ENCODE peak calls at places on chromosomes 3 and 15, in six cellular contexts. O, Z, K, E, X and G are unnamed samples.
A peak's percentile ranks its signal among the peaks of the same experiment; 100 is the strongest.

GRCh38 chr3:134242649-134243637 is 7.7 kb downstream of the RYK start:
- DNase-seq in O (peak; percentile 92), Z (no peak), K (no peak), E (no peak), X (peak; percentile 90), G (peak; percentile 85)

GRCh38 chr3:168095611-168096209 is at the start of gene GOLIM4:
- DNase-seq in O (peak; percentile 98), Z (peak; percentile 96), K (peak; percentile 80), E (no peak), X (peak; percentile 99), G (peak; percentile 97)

GRCh38 chr3:15327941-15328340 is 4.4 kb downstream of the SH3BP5 start:
- DNase-seq in O (no peak), Z (no peak), K (no peak), E (peak; percentile 81), X (peak; percentile 16), G (peak; percentile 94)

GRCh38 chr15:40256642-40257235 is 17.9 kb downstream of the PAK6 start:
- DNase-seq in O (no peak), Z (no peak), K (no peak), E (no peak), X (no peak), G (no peak)

GRCh38 chr15:91950054-91950453 is 96.5 kb downstream of the SLCO3A1 start:
- DNase-seq in O (no peak), Z (no peak), K (no peak), E (no peak), X (no peak), G (no peak)

GRCh38 chr3:71583569-71584215 is at the start of gene FOXP1:
- DNase-seq in O (peak; percentile 66), Z (peak; percentile 87), K (no peak), E (peak; percentile 83), X (peak; percentile 67), G (peak; percentile 74)

GRCh38 chr15:71997691-71998090 is 120.3 kb downstream of the MYO9A start:
- DNase-seq in O (no peak), Z (no peak), K (no peak), E (no peak), X (peak; percentile 41), G (no peak)

GRCh38 chr3:10697918-10698317 is 118.1 kb upstream of the SLC6A11 start:
- DNase-seq in O (no peak), Z (peak; percentile 50), K (no peak), E (no peak), X (no peak), G (peak; percentile 11)

GRCh38 chr3:166013073-166013679 is 176.0 kb upstream of the BCHE start:
- DNase-seq in O (peak; percentile 64), Z (peak; percentile 45), K (no peak), E (peak; percentile 5), X (peak; percentile 18), G (peak; percentile 81)

GRCh38 chr15:63856711-63857458 is 23.1 kb upstream of the HERC1 start:
- DNase-seq in O (no peak), Z (no peak), K (no peak), E (no peak), X (peak; percentile 68), G (peak; percentile 42)

GRCh38 chr3:71514621-71515020 is 68.9 kb downstream of the FOXP1 start:
- DNase-seq in O (no peak), Z (no peak), K (no peak), E (no peak), X (peak; percentile 66), G (peak; percentile 75)

GRCh38 chr15:62153228-62153627 is 11.9 kb downstream of the C2CD4B start:
- DNase-seq in O (no peak), Z (no peak), K (no peak), E (no peak), X (no peak), G (no peak)

GRCh38 chr15:25582886-25583285 is 144.1 kb upstream of the UBE3A start:
- DNase-seq in O (no peak), Z (no peak), K (no peak), E (no peak), X (no peak), G (no peak)

GRCh38 chr3:47409284-47409683 is 28.5 kb downstream of the PTPN23 start:
- DNase-seq in O (no peak), Z (no peak), K (no peak), E (no peak), X (no peak), G (no peak)
- H4K20me1 ChIP-seq in O (no peaks in the 10 kb centered on the region), Z (peaks cover 8% of the 10 kb centered on the region), K (peaks cover 6% of the 10 kb centered on the region), E (peaks cover 48% of the 10 kb centered on the region), X (no peaks in the 10 kb centered on the region), G (no peaks in the 10 kb centered on the region)

GRCh38 chr15:70064441-70064840 is 33.3 kb downstream of the TLE3 start:
- DNase-seq in O (peak; percentile 75), Z (no peak), K (no peak), E (no peak), X (no peak), G (no peak)
- H4K20me1 ChIP-seq in O (peaks cover 2% of the 10 kb centered on the region), Z (peaks cover 67% of the 10 kb centered on the region), K (peaks cover 9% of the 10 kb centered on the region), E (peaks cover 33% of the 10 kb centered on the region), X (no peaks in the 10 kb centered on the region), G (peaks cover 19% of the 10 kb centered on the region)

DNA sequence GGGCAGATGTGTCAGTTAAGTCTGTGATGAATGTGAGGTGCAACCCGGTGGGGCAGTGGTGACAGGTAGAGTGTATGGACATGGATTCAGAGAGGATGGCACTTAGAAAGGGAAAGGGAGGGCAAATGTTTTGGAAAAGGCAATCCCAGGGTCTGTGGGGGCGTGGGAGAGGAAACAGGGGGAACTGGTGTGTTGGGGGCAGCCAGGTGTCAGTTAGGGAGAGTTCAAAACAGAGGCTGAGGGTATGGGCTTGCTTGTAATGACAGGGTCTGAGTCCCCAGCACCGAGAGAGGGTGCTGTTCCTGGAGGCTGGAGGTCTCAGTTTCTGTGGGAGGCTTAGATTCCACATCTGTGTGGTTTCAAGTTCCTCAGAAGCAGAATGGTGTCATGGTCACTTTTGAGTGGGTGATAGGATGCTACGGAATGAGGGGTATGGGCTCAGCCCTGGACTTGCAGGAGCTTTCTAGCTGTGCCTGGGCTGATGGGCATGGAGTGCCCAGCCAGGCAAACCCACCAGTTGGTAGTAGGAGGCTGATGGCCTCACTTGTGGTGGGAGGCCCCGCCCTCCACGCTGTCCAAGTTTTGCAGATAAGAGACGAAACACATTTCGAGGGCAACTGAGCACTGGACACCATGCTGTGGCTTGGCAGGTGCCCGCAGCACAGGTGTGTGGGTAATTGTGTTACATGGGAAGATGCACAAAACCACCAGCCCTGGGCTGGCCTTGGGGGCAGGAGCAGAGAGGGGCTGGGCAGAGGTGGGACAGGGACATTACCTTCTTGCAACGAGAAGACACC is 209.5 kb downstream of the RPLP1 start:
- DNase-seq in O (no peak), Z (no peak), K (no peak), E (no peak), X (no peak), G (no peak)
- H4K20me1 ChIP-seq in O (no peaks in the 10 kb centered on the region), Z (no peaks in the 10 kb centered on the region), K (no peaks in the 10 kb centered on the region), E (no peaks in the 10 kb centered on the region), X (no peaks in the 10 kb centered on the region), G (no peaks in the 10 kb centered on the region)

GRCh38 chr3:138197058-138197457 is 10.0 kb downstream of the ARMC8 start:
- DNase-seq in O (peak; percentile 52), Z (peak; percentile 44), K (no peak), E (peak; percentile 44), X (peak; percentile 21), G (peak; percentile 28)
- H4K20me1 ChIP-seq in O (peaks cover 6% of the 10 kb centered on the region), Z (peaks cover 87% of the 10 kb centered on the region), K (peaks cover 14% of the 10 kb centered on the region), E (peaks cover 75% of the 10 kb centered on the region), X (peaks cover 9% of the 10 kb centered on the region), G (peaks cover 21% of the 10 kb centered on the region)

GRCh38 chr3:49955636-49956035 is 15.7 kb downstream of the RBM6 start:
- DNase-seq in O (no peak), Z (no peak), K (no peak), E (no peak), X (no peak), G (no peak)
- H4K20me1 ChIP-seq in O (no peaks in the 10 kb centered on the region), Z (peaks cover 60% of the 10 kb centered on the region), K (no peaks in the 10 kb centered on the region), E (peaks cover 49% of the 10 kb centered on the region), X (no peaks in the 10 kb centered on the region), G (peaks cover 6% of the 10 kb centered on the region)

GRCh38 chr3:119436977-119437376 is 26.4 kb downstream of the TMEM39A start:
- DNase-seq in O (no peak), Z (no peak), K (no peak), E (no peak), X (no peak), G (no peak)
- H4K20me1 ChIP-seq in O (no peaks in the 10 kb centered on the region), Z (no peaks in the 10 kb centered on the region), K (no peaks in the 10 kb centered on the region), E (no peaks in the 10 kb centered on the region), X (no peaks in the 10 kb centered on the region), G (no peaks in the 10 kb centered on the region)